ENCODE peak calls at places on chromosomes 4 and X, in nine cellular contexts. One of them, this sample, is unnamed.

GRCh38 chrX:981791-982626 is 230.4 kb downstream of the CRLF2 start:
- DNase-seq in iPS DF 6.9: no peak
- DNase-seq in Karpas-422: no peak
- DNase-seq in mammary epithelial cell: no peak
- DNase-seq in ovary: no peak
- DNase-seq in IMR-90: no peak
- DNase-seq in cardiac muscle cell: no peak
- DNase-seq in fibroblast of lung: no peak
- DNase-seq in left lung: no peak
- DNase-seq in this sample: peak

GRCh38 chrX:865422-865821 is 234.8 kb downstream of the SHOX start:
- DNase-seq in Karpas-422: no peak
- DNase-seq in left lung: no peak
- DNase-seq in mammary epithelial cell: no peak
- DNase-seq in cardiac muscle cell: no peak
- DNase-seq in ovary: no peak
- DNase-seq in IMR-90: no peak
- DNase-seq in iPS DF 6.9: no peak
- DNase-seq in fibroblast of lung: no peak
- DNase-seq in this sample: no peak

GRCh38 chrX:44872319-44872816 is 620 bp upstream of the KDM6A start:
- DNase-seq in cardiac muscle cell: no peak
- DNase-seq in fibroblast of lung: peak
- DNase-seq in left lung: peak
- DNase-seq in ovary: peak
- DNase-seq in mammary epithelial cell: peak
- DNase-seq in iPS DF 6.9: no peak
- DNase-seq in IMR-90: peak
- DNase-seq in Karpas-422: peak
- DNase-seq in this sample: peak

GRCh38 chrX:18992829-18993228 is 8.9 kb upstream of the PHKA2 start:
- DNase-seq in Karpas-422: no peak
- DNase-seq in cardiac muscle cell: no peak
- DNase-seq in ovary: no peak
- DNase-seq in fibroblast of lung: no peak
- DNase-seq in iPS DF 6.9: no peak
- DNase-seq in mammary epithelial cell: no peak
- DNase-seq in IMR-90: no peak
- DNase-seq in left lung: no peak
- DNase-seq in this sample: no peak

GRCh38 chr4:46931981-46932380 is 22.9 kb upstream of the COX7B2 start:
- DNase-seq in Karpas-422: peak
- DNase-seq in left lung: no peak
- DNase-seq in mammary epithelial cell: peak
- DNase-seq in fibroblast of lung: peak
- DNase-seq in ovary: no peak
- DNase-seq in iPS DF 6.9: peak
- DNase-seq in IMR-90: peak
- DNase-seq in cardiac muscle cell: peak
- DNase-seq in this sample: no peak

GRCh38 chrX:53738370-53738909 is 51.9 kb upstream of the HUWE1 start:
- DNase-seq in fibroblast of lung: no peak
- DNase-seq in cardiac muscle cell: no peak
- DNase-seq in mammary epithelial cell: no peak
- DNase-seq in Karpas-422: no peak
- DNase-seq in IMR-90: no peak
- DNase-seq in iPS DF 6.9: no peak
- DNase-seq in left lung: no peak
- DNase-seq in ovary: no peak
- DNase-seq in this sample: no peak

GRCh38 chr4:125085-125820 is 952 bp downstream of the ZNF718 start:
- DNase-seq in cardiac muscle cell: peak
- DNase-seq in left lung: peak
- DNase-seq in IMR-90: peak
- DNase-seq in ovary: peak
- DNase-seq in iPS DF 6.9: no peak
- DNase-seq in mammary epithelial cell: peak
- DNase-seq in Karpas-422: no peak
- DNase-seq in fibroblast of lung: peak
- DNase-seq in this sample: no peak

GRCh38 chrX:146264763-146265375 is 447.2 kb downstream of the SLITRK2 start:
- DNase-seq in ovary: no peak
- DNase-seq in cardiac muscle cell: no peak
- DNase-seq in Karpas-422: no peak
- DNase-seq in IMR-90: no peak
- DNase-seq in mammary epithelial cell: no peak
- DNase-seq in iPS DF 6.9: no peak
- DNase-seq in left lung: no peak
- DNase-seq in fibroblast of lung: no peak
- DNase-seq in this sample: no peak

GRCh38 chrX:130084651-130085237 is 25.6 kb downstream of the ELF4 start:
- DNase-seq in IMR-90: no peak
- DNase-seq in ovary: no peak
- DNase-seq in left lung: no peak
- DNase-seq in cardiac muscle cell: no peak
- DNase-seq in fibroblast of lung: no peak
- DNase-seq in iPS DF 6.9: no peak
- DNase-seq in Karpas-422: peak
- DNase-seq in mammary epithelial cell: no peak
- DNase-seq in this sample: no peak

GRCh38 chrX:130085551-130085986 is 24.7 kb downstream of the ELF4 start:
- DNase-seq in fibroblast of lung: peak
- DNase-seq in ovary: no peak
- DNase-seq in IMR-90: peak
- DNase-seq in cardiac muscle cell: no peak
- DNase-seq in left lung: no peak
- DNase-seq in Karpas-422: no peak
- DNase-seq in iPS DF 6.9: no peak
- DNase-seq in mammary epithelial cell: no peak
- DNase-seq in this sample: no peak

GRCh38 chrX:130083107-130083490 is 27.2 kb downstream of the ELF4 start:
- DNase-seq in IMR-90: no peak
- DNase-seq in fibroblast of lung: no peak
- DNase-seq in iPS DF 6.9: no peak
- DNase-seq in left lung: no peak
- DNase-seq in cardiac muscle cell: no peak
- DNase-seq in mammary epithelial cell: no peak
- DNase-seq in Karpas-422: no peak
- DNase-seq in ovary: no peak
- DNase-seq in this sample: no peak

GRCh38 chrX:130083656-130084382 is 26.5 kb downstream of the ELF4 start:
- DNase-seq in iPS DF 6.9: no peak
- DNase-seq in ovary: no peak
- DNase-seq in mammary epithelial cell: no peak
- DNase-seq in fibroblast of lung: no peak
- DNase-seq in Karpas-422: peak
- DNase-seq in cardiac muscle cell: no peak
- DNase-seq in left lung: no peak
- DNase-seq in IMR-90: no peak
- DNase-seq in this sample: no peak

GRCh38 chrX:130086414-130087207 is 23.7 kb downstream of the ELF4 start:
- DNase-seq in left lung: peak
- DNase-seq in fibroblast of lung: no peak
- DNase-seq in ovary: no peak
- DNase-seq in IMR-90: no peak
- DNase-seq in Karpas-422: peak
- DNase-seq in cardiac muscle cell: no peak
- DNase-seq in iPS DF 6.9: no peak
- DNase-seq in mammary epithelial cell: no peak
- DNase-seq in this sample: no peak
- H3K4me3 ChIP-seq in left lung: no peak
- H3K4me3 ChIP-seq in fibroblast of lung: no peak
- H3K4me3 ChIP-seq in ovary: no peak
- H3K4me3 ChIP-seq in IMR-90: no peak
- H3K4me3 ChIP-seq in Karpas-422: peak
- H3K4me3 ChIP-seq in cardiac muscle cell: no peak
- H3K4me3 ChIP-seq in iPS DF 6.9: no peak
- H3K4me3 ChIP-seq in mammary epithelial cell: no peak
- H3K4me3 ChIP-seq in this sample: no peak

DNA sequence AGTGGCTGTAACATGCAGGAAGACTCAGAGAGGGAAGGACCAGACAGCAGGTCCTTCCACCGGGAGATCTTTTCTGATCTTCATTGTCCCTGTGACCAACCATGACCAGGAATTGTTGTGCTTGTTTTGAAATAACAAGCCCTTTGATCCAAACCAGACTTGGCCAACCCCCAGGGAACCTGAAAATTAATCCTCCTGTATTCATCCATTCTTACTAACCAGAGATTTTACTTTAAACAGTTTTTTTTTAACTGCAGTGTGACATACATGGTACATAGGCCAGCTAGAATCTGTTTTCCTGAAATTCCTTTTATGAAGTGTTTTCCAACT is 4.0 kb downstream of the WFS1 start:
- DNase-seq in left lung: no peak
- DNase-seq in fibroblast of lung: no peak
- DNase-seq in mammary epithelial cell: no peak
- DNase-seq in Karpas-422: no peak
- DNase-seq in cardiac muscle cell: no peak
- DNase-seq in IMR-90: no peak
- DNase-seq in iPS DF 6.9: no peak
- DNase-seq in ovary: no peak
- DNase-seq in this sample: no peak
- H3K4me3 ChIP-seq in left lung: no peak
- H3K4me3 ChIP-seq in fibroblast of lung: no peak
- H3K4me3 ChIP-seq in mammary epithelial cell: no peak
- H3K4me3 ChIP-seq in Karpas-422: no peak
- H3K4me3 ChIP-seq in cardiac muscle cell: no peak
- H3K4me3 ChIP-seq in IMR-90: no peak
- H3K4me3 ChIP-seq in iPS DF 6.9: no peak
- H3K4me3 ChIP-seq in ovary: no peak
- H3K4me3 ChIP-seq in this sample: no peak

GRCh38 chrX:107710617-107711391 is 64.8 kb downstream of the TSC22D3 start:
- DNase-seq in fibroblast of lung: peak
- DNase-seq in IMR-90: peak
- DNase-seq in left lung: no peak
- DNase-seq in Karpas-422: peak
- DNase-seq in iPS DF 6.9: no peak
- DNase-seq in cardiac muscle cell: no peak
- DNase-seq in mammary epithelial cell: peak
- DNase-seq in ovary: peak
- DNase-seq in this sample: peak

GRCh38 chrX:107711521-107712041 is 64.0 kb downstream of the TSC22D3 start:
- DNase-seq in Karpas-422: no peak
- DNase-seq in iPS DF 6.9: no peak
- DNase-seq in cardiac muscle cell: no peak
- DNase-seq in mammary epithelial cell: no peak
- DNase-seq in ovary: peak
- DNase-seq in IMR-90: no peak
- DNase-seq in fibroblast of lung: no peak
- DNase-seq in left lung: no peak
- DNase-seq in this sample: peak

GRCh38 chrX:107714196-107714811 is 61.3 kb downstream of the TSC22D3 start:
- DNase-seq in IMR-90: no peak
- DNase-seq in mammary epithelial cell: no peak
- DNase-seq in cardiac muscle cell: no peak
- DNase-seq in fibroblast of lung: no peak
- DNase-seq in left lung: no peak
- DNase-seq in Karpas-422: peak
- DNase-seq in ovary: no peak
- DNase-seq in iPS DF 6.9: no peak
- DNase-seq in this sample: no peak

GRCh38 chrX:107713205-107714195 is 62.1 kb downstream of the TSC22D3 start:
- DNase-seq in Karpas-422: peak
- DNase-seq in mammary epithelial cell: no peak
- DNase-seq in fibroblast of lung: no peak
- DNase-seq in IMR-90: no peak
- DNase-seq in left lung: no peak
- DNase-seq in ovary: peak
- DNase-seq in cardiac muscle cell: no peak
- DNase-seq in iPS DF 6.9: no peak
- DNase-seq in this sample: no peak

DNA sequence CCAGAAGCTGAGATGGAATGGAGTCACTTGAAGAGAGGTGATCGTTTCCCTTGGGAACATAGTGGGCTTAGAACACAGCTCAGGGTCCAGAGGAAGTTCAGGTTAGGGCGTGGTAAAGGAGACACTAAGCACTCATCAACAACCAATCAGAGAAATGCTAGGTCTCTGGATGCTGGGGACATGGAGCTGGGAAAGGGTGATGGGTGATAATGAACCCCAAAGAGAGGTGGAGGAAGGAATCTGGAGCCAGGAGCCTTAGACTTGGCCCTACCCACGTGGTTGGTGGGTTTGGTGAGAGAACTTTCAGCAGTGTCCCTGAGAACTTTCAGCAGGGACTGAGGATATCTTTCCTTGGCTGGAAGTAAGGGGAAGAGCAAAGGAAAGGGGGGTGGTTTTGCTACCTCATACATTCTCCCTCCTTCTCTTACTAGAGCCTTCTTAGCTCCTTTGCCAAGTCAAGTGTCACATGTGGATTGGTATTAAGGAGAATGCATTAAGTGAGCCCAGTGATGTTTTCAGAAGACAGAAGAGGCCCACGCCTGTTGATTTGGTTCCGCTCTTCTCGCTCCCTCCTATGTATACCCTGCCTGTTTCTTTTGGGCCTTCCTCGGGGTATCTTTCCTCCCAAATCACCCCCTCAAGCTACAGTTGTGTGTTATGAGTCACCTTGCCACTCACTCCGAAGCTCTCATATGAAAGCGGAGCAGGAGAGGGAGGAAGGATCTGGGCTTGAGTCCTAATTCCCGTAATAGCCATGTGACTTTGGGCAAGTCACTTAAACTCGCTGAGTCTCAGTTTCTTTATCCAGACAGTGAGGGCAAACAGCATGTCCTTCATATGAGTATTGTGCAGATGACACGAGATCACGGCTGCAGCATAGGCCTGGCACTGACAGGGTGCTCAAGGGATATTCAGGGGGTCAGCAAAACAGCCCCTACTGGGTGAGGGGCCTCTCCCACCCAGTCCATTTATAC is 63.1 kb downstream of the TSC22D3 start:
- DNase-seq in mammary epithelial cell: peak
- DNase-seq in iPS DF 6.9: no peak
- DNase-seq in fibroblast of lung: peak
- DNase-seq in IMR-90: peak
- DNase-seq in ovary: peak
- DNase-seq in left lung: no peak
- DNase-seq in cardiac muscle cell: no peak
- DNase-seq in Karpas-422: peak
- DNase-seq in this sample: peak
- H3K4me3 ChIP-seq in mammary epithelial cell: no peak
- H3K4me3 ChIP-seq in iPS DF 6.9: no peak
- H3K4me3 ChIP-seq in fibroblast of lung: peak
- H3K4me3 ChIP-seq in IMR-90: no peak
- H3K4me3 ChIP-seq in ovary: peak
- H3K4me3 ChIP-seq in left lung: no peak
- H3K4me3 ChIP-seq in cardiac muscle cell: no peak
- H3K4me3 ChIP-seq in Karpas-422: no peak
- H3K4me3 ChIP-seq in this sample: no peak

DNA sequence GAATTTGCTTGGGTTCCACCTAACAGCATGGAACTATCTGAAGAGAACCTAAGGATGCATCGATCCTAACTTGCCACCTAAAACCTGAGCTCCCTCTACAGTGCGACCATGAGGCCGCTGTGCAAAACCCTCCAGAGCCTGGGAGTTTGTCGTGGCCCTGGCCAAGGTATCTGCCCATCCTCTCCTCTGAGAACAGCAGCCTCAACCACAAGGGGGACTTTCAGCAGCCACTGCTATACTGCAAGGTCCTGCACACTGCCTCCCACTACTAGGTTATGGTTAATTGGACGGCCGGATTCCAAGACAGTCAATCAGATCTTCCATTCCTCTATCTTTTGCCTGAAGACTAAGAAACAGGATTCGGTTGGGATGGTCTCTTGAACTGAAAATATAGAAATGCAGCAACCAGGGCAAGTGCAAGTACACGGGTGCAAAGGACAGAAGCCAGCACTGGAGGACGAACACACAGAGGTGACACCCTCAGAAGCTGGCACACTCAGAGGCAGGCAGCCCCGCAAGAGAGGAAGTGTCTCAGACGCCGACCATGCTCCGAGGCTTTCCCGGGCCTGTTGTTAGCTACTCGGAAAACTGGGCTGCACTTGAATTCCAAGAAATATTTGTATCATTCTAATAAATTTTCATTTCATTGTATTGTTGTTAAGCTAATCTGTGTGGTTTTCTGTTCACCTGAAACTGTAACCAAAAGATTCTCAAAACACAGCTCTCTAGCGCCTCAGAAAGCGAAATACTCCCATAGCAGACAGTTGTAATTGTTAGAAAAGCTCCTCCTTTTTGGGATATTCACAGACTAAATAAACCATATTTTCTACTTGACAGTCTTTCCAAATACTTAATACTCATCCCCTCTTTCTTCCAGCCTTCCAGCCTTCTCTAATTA is 63.3 kb downstream of the AFAP1 start:
- DNase-seq in cardiac muscle cell: peak
- DNase-seq in fibroblast of lung: peak
- DNase-seq in ovary: no peak
- DNase-seq in IMR-90: peak
- DNase-seq in Karpas-422: no peak
- DNase-seq in iPS DF 6.9: peak
- DNase-seq in mammary epithelial cell: peak
- DNase-seq in left lung: no peak
- DNase-seq in this sample: no peak
- H3K4me3 ChIP-seq in cardiac muscle cell: no peak
- H3K4me3 ChIP-seq in fibroblast of lung: no peak
- H3K4me3 ChIP-seq in ovary: no peak
- H3K4me3 ChIP-seq in IMR-90: no peak
- H3K4me3 ChIP-seq in Karpas-422: no peak
- H3K4me3 ChIP-seq in iPS DF 6.9: no peak
- H3K4me3 ChIP-seq in mammary epithelial cell: no peak
- H3K4me3 ChIP-seq in left lung: no peak
- H3K4me3 ChIP-seq in this sample: no peak